ENCODE peak calls at places on chromosomes 13 and 19, in five cellular contexts. X is stimulated activated CD4-positive, alpha-beta T cell treated with anti-CD3 and anti-CD28 coated beads, Interleukin-1b, Interleukin-23, amount 100 ng/mL, for 1 hour; I is stimulated activated naive CD4-positive, alpha-beta T cell; S is T-helper 17 cell; Z is lower leg skin. D is an unnamed sample.

GRCh38 chr13:95261956-95262355 is 39.3 kb downstream of the ABCC4 start:
- DNase-seq in X (no peak), I (no peak), S (no peak), Z (no peak), D (no peak)

GRCh38 chr13:32645854-32646253 is 59.6 kb downstream of the PDS5B start:
- DNase-seq in X (no peak), I (no peak), S (no peak), Z (no peak), D (no peak)

GRCh38 chr13:62627226-62627625 is 1211.6 kb upstream of the PCDH20 start:
- DNase-seq in X (no peak), I (no peak), S (no peak), Z (no peak), D (no peak)

GRCh38 chr13:30737511-30738342 is 2.4 kb downstream of the ALOX5AP start:
- DNase-seq in X (no peak), I (no peak), S (no peak), Z (no peak), D (no peak)

GRCh38 chr13:40460116-40460515 is 206.3 kb downstream of the FOXO1 start:
- DNase-seq in X (no peak), I (no peak), S (no peak), Z (no peak), D (no peak)

GRCh38 chr19:1469936-1470863 is 8.8 kb downstream of the C19orf25 start:
- DNase-seq in X (peak), I (peak), S (peak), Z (no peak), D (no peak)

GRCh38 chr13:42548731-42549554 is 25.0 kb upstream of the TNFSF11 start:
- DNase-seq in X (no peak), I (no peak), S (no peak), Z (peak), D (no peak)

GRCh38 chr13:41622545-41623429 is 165.4 kb downstream of the RGCC start:
- DNase-seq in X (no peak), I (no peak), S (no peak), Z (peak), D (no peak)

GRCh38 chr19:644789-645188 is 5.1 kb downstream of the FGF22 start:
- DNase-seq in X (no peak), I (no peak), S (no peak), Z (no peak), D (no peak)

GRCh38 chr13:75612354-75612753 is 23.8 kb upstream of the LMO7 start:
- DNase-seq in X (no peak), I (no peak), S (no peak), Z (no peak), D (no peak)

D was measured in NCI-H526.